ENCODE peak calls at places on chromosomes 6 and 20, in seven cellular contexts. X, O, W, Y, N, K and F are unnamed samples.
A peak's percentile ranks its signal among the peaks of the same experiment; 100 is the strongest.

GRCh38 chr6:4743026-4743425 is 33.2 kb upstream of the CDYL start:
- DNase-seq in X (no peak), O (no peak), W (no peak), Y (no peak), N (no peak), K (no peak), F (no peak)

GRCh38 chr6:127576874-127577273 is at the start of gene C6orf58:
- DNase-seq in X (no peak), O (no peak), W (no peak), Y (no peak), N (no peak), K (no peak), F (no peak)

GRCh38 chr6:125818659-125819297 is 28.0 kb downstream of the NCOA7 start:
- DNase-seq in X (peak; percentile 50), O (no peak), W (no peak), Y (no peak), N (no peak), K (no peak), F (peak; percentile 26)

GRCh38 chr6:125469915-125470314 is 168.1 kb upstream of the HDDC2 start:
- DNase-seq in X (no peak), O (no peak), W (no peak), Y (no peak), N (no peak), K (no peak), F (no peak)

GRCh38 chr6:72322778-72323177 is 299.1 kb upstream of the KCNQ5 start:
- DNase-seq in X (no peak), O (no peak), W (no peak), Y (no peak), N (no peak), K (no peak), F (peak; percentile 3)

GRCh38 chr20:4482378-4482777 is 239.3 kb upstream of the PRND start:
- DNase-seq in X (no peak), O (no peak), W (no peak), Y (no peak), N (no peak), K (no peak), F (no peak)

GRCh38 chr20:24109008-24109407 is 120.4 kb upstream of the GGTLC1 start:
- DNase-seq in X (no peak), O (peak; percentile 20), W (no peak), Y (no peak), N (no peak), K (no peak), F (peak; percentile 23)

GRCh38 chr20:6483727-6484126 is 283.8 kb upstream of the BMP2 start:
- DNase-seq in X (no peak), O (no peak), W (no peak), Y (no peak), N (no peak), K (no peak), F (no peak)

GRCh38 chr6:14305629-14306028 is 188.1 kb downstream of the CD83 start:
- DNase-seq in X (no peak), O (no peak), W (no peak), Y (no peak), N (no peak), K (no peak), F (no peak)

GRCh38 chr6:115890238-115890637 is 170.5 kb downstream of the FRK start:
- DNase-seq in X (no peak), O (no peak), W (no peak), Y (no peak), N (no peak), K (no peak), F (no peak)

GRCh38 chr6:166369741-166370140 is 13.0 kb downstream of the MPC1 start:
- DNase-seq in X (no peak), O (no peak), W (no peak), Y (no peak), N (no peak), K (no peak), F (no peak)

GRCh38 chr6:154307696-154308425 is 48.7 kb downstream of the IPCEF1 start:
- DNase-seq in X (no peak), O (no peak), W (no peak), Y (no peak), N (no peak), K (no peak), F (no peak)

GRCh38 chr6:17932362-17932852 is 55.0 kb downstream of the KIF13A start:
- DNase-seq in X (peak; percentile 79), O (no peak), W (no peak), Y (peak; percentile 73), N (no peak), K (no peak), F (peak; percentile 98)

GRCh38 chr6:75386050-75386770 is 101.6 kb upstream of the TMEM30A start:
- DNase-seq in X (peak; percentile 69), O (no peak), W (no peak), Y (no peak), N (no peak), K (no peak), F (peak; percentile 80)

GRCh38 chr6:140546640-140547039 is 1172.2 kb upstream of the CITED2 start:
- DNase-seq in X (peak; percentile 65), O (no peak), W (no peak), Y (no peak), N (no peak), K (no peak), F (peak; percentile 65)

GRCh38 chr20:47610945-47611250 is 109.2 kb downstream of the NCOA3 start:
- DNase-seq in X (no peak), O (no peak), W (no peak), Y (no peak), N (no peak), K (no peak), F (no peak)

GRCh38 chr20:5445611-5446010 is 128.9 kb upstream of the PROKR2 start:
- DNase-seq in X (no peak), O (no peak), W (no peak), Y (no peak), N (no peak), K (no peak), F (no peak)

GRCh38 chr6:37625591-37626374 is 71.9 kb downstream of the MDGA1 start:
- DNase-seq in X (no peak), O (no peak), W (peak; percentile 36), Y (no peak), N (no peak), K (no peak), F (no peak)

GRCh38 chr20:62123450-62124118 is 1.3 kb downstream of the LSM14B start:
- DNase-seq in X (peak; percentile 68), O (no peak), W (no peak), Y (no peak), N (no peak), K (no peak), F (peak; percentile 48)

GRCh38 chr20:34824861-34825529 is 456 bp downstream of the NCOA6 start:
- DNase-seq in X (peak; percentile 43), O (peak; percentile 86), W (peak; percentile 78), Y (no peak), N (peak; percentile 87), K (peak; percentile 40), F (peak; percentile 49)

GRCh38 chr6:84773431-84774173 is 9.2 kb upstream of the TBX18 start:
- DNase-seq in X (peak; percentile 28), O (no peak), W (peak; percentile 65), Y (no peak), N (no peak), K (peak; percentile 21), F (peak; percentile 33)

GRCh38 chr6:31116661-31117385 is 2.2 kb downstream of the PSORS1C1 start:
- DNase-seq in X (peak; percentile 25), O (no peak), W (no peak), Y (no peak), N (no peak), K (no peak), F (peak; percentile 61)

GRCh38 chr6:111713196-111713705 is 107.6 kb upstream of the TRAF3IP2 start:
- DNase-seq in X (no peak), O (no peak), W (no peak), Y (no peak), N (no peak), K (no peak), F (no peak)

GRCh38 chr6:134676307-134677281 is 273.3 kb downstream of the ALDH8A1 start:
- DNase-seq in X (peak; percentile 94), O (no peak), W (no peak), Y (no peak), N (no peak), K (no peak), F (no peak)

GRCh38 chr6:139882977-139883728 is 508.7 kb upstream of the CITED2 start:
- DNase-seq in X (peak; percentile 39), O (no peak), W (no peak), Y (no peak), N (no peak), K (no peak), F (no peak)

GRCh38 chr20:16222859-16223411 is 350.3 kb downstream of the KIF16B start:
- DNase-seq in X (no peak), O (no peak), W (no peak), Y (no peak), N (no peak), K (no peak), F (no peak)

GRCh38 chr6:2754396-2754795 is 3.7 kb upstream of the MYLK4 start:
- DNase-seq in X (no peak), O (no peak), W (no peak), Y (no peak), N (no peak), K (no peak), F (no peak)

GRCh38 chr20:12623870-12624269 is 384.9 kb upstream of the SPTLC3 start:
- DNase-seq in X (no peak), O (no peak), W (no peak), Y (no peak), N (no peak), K (no peak), F (no peak)
- TF ChIP-seq CTCF in X (no peak), O (no peak), W (no peak), Y (no peak), N (no peak), K (no peak), F (no peak)

DNA sequence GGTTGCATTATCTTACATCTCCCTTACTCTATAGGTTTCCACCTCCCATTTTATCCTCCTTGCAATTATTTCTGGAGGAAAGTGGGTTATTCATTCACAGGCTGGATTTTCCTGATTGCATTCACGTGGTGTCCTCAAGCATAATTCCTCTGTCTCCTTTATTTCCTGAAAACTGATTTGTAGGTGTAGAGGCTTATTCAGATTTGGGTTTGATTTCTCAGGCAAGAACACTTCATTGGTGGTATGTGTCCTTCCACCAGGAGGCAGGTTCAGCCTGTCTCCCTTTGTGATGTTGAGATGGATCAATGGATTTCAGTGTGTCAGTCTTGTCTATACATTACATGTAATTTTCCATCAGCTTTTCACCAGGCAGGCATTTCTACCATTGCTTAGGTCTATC is 17.3 kb downstream of the DNPH1 start:
- DNase-seq in X (no peak), O (no peak), W (no peak), Y (no peak), N (no peak), K (no peak), F (no peak)
- TF ChIP-seq CTCF in X (no peak), O (no peak), W (no peak), Y (peak; percentile 19), N (no peak), K (no peak), F (no peak)

GRCh38 chr20:3407426-3408250 is at the start of gene DNAAF9:
- DNase-seq in X (peak; percentile 82), O (peak; percentile 88), W (peak; percentile 74), Y (no peak), N (peak; percentile 91), K (peak; percentile 92), F (peak; percentile 69)
- TF ChIP-seq CTCF in X (peak; percentile 34), O (peak; percentile 44), W (peak; percentile 17), Y (no peak), N (peak; percentile 23), K (peak; percentile 32), F (no peak)

GRCh38 chr20:58025233-58025632 is 203.2 kb downstream of the ANKRD60 start:
- DNase-seq in X (no peak), O (no peak), W (no peak), Y (no peak), N (no peak), K (no peak), F (no peak)
- TF ChIP-seq CTCF in X (no peak), O (no peak), W (no peak), Y (no peak), N (no peak), K (no peak), F (no peak)